ENCODE peak calls at places on chromosome 20, in nine cellular contexts. One of them, this sample, is unnamed.

GRCh38 chr20:43955244-43956191 is 40.9 kb downstream of the TOX2 start:
- DNase-seq in lower lobe of right lung: no peak
- DNase-seq in A549: peak
- DNase-seq in left ventricle myocardium inferior: no peak
- DNase-seq in RWPE1: peak
- DNase-seq in astrocyte of the cerebellum: peak
- DNase-seq in neural crest cell: no peak
- DNase-seq in cardiac muscle cell: no peak
- DNase-seq in HCT116: peak
- DNase-seq in this sample: peak

GRCh38 chr20:44805991-44806729 is 4.2 kb downstream of the RIMS4 start:
- DNase-seq in lower lobe of right lung: peak
- DNase-seq in A549: peak
- DNase-seq in left ventricle myocardium inferior: no peak
- DNase-seq in RWPE1: peak
- DNase-seq in astrocyte of the cerebellum: no peak
- DNase-seq in neural crest cell: peak
- DNase-seq in cardiac muscle cell: peak
- DNase-seq in HCT116: no peak
- DNase-seq in this sample: no peak

GRCh38 chr20:23367770-23368169 is 5.8 kb downstream of the GZF1 start:
- DNase-seq in lower lobe of right lung: no peak
- DNase-seq in A549: no peak
- DNase-seq in left ventricle myocardium inferior: no peak
- DNase-seq in RWPE1: peak
- DNase-seq in astrocyte of the cerebellum: no peak
- DNase-seq in neural crest cell: no peak
- DNase-seq in cardiac muscle cell: no peak
- DNase-seq in HCT116: no peak
- DNase-seq in this sample: no peak

GRCh38 chr20:1229541-1229940 is 3.7 kb downstream of the RAD21L1 start:
- DNase-seq in lower lobe of right lung: no peak
- DNase-seq in A549: no peak
- DNase-seq in left ventricle myocardium inferior: no peak
- DNase-seq in RWPE1: no peak
- DNase-seq in astrocyte of the cerebellum: no peak
- DNase-seq in neural crest cell: no peak
- DNase-seq in cardiac muscle cell: no peak
- DNase-seq in HCT116: no peak
- DNase-seq in this sample: no peak

GRCh38 chr20:56409521-56409920 is 2.5 kb upstream of the CASS4 start:
- DNase-seq in lower lobe of right lung: no peak
- DNase-seq in A549: no peak
- DNase-seq in left ventricle myocardium inferior: no peak
- DNase-seq in RWPE1: no peak
- DNase-seq in astrocyte of the cerebellum: no peak
- DNase-seq in neural crest cell: no peak
- DNase-seq in cardiac muscle cell: no peak
- DNase-seq in HCT116: no peak
- DNase-seq in this sample: no peak

GRCh38 chr20:44032583-44033138 is 118.0 kb downstream of the TOX2 start:
- DNase-seq in lower lobe of right lung: no peak
- DNase-seq in A549: no peak
- DNase-seq in left ventricle myocardium inferior: no peak
- DNase-seq in RWPE1: no peak
- DNase-seq in astrocyte of the cerebellum: no peak
- DNase-seq in neural crest cell: no peak
- DNase-seq in cardiac muscle cell: no peak
- DNase-seq in HCT116: no peak
- DNase-seq in this sample: no peak

GRCh38 chr20:11952621-11953020 is 34.9 kb downstream of the BTBD3 start:
- DNase-seq in lower lobe of right lung: no peak
- DNase-seq in A549: no peak
- DNase-seq in left ventricle myocardium inferior: no peak
- DNase-seq in RWPE1: no peak
- DNase-seq in astrocyte of the cerebellum: peak
- DNase-seq in neural crest cell: no peak
- DNase-seq in cardiac muscle cell: no peak
- DNase-seq in HCT116: no peak
- DNase-seq in this sample: no peak

GRCh38 chr20:63706852-63707557 is 771 bp downstream of the ARFRP1 start:
- DNase-seq in lower lobe of right lung: peak
- DNase-seq in A549: peak
- DNase-seq in left ventricle myocardium inferior: no peak
- DNase-seq in RWPE1: peak
- DNase-seq in astrocyte of the cerebellum: no peak
- DNase-seq in neural crest cell: no peak
- DNase-seq in cardiac muscle cell: peak
- DNase-seq in HCT116: no peak
- DNase-seq in this sample: peak

GRCh38 chr20:50572922-50573777 is 63.0 kb downstream of the PTPN1 start:
- DNase-seq in lower lobe of right lung: no peak
- DNase-seq in A549: no peak
- DNase-seq in left ventricle myocardium inferior: peak
- DNase-seq in RWPE1: no peak
- DNase-seq in astrocyte of the cerebellum: peak
- DNase-seq in neural crest cell: no peak
- DNase-seq in cardiac muscle cell: peak
- DNase-seq in HCT116: no peak
- DNase-seq in this sample: no peak

GRCh38 chr20:18404172-18404571 is 62.7 kb downstream of the DZANK1 start:
- DNase-seq in lower lobe of right lung: no peak
- DNase-seq in A549: no peak
- DNase-seq in left ventricle myocardium inferior: no peak
- DNase-seq in RWPE1: no peak
- DNase-seq in astrocyte of the cerebellum: peak
- DNase-seq in neural crest cell: no peak
- DNase-seq in cardiac muscle cell: no peak
- DNase-seq in HCT116: no peak
- DNase-seq in this sample: no peak

GRCh38 chr20:37757550-37757949 is 63.7 kb downstream of the CTNNBL1 start:
- DNase-seq in lower lobe of right lung: no peak
- DNase-seq in A549: no peak
- DNase-seq in left ventricle myocardium inferior: no peak
- DNase-seq in RWPE1: no peak
- DNase-seq in astrocyte of the cerebellum: no peak
- DNase-seq in neural crest cell: no peak
- DNase-seq in cardiac muscle cell: peak
- DNase-seq in HCT116: no peak
- DNase-seq in this sample: no peak
- TF ChIP-seq CTCF in lower lobe of right lung: no peak
- TF ChIP-seq CTCF in A549: no peak
- TF ChIP-seq CTCF in left ventricle myocardium inferior: peak
- TF ChIP-seq CTCF in RWPE1: no peak
- TF ChIP-seq CTCF in astrocyte of the cerebellum: peak
- TF ChIP-seq CTCF in neural crest cell: no peak
- TF ChIP-seq CTCF in cardiac muscle cell: no peak
- TF ChIP-seq CTCF in HCT116: no peak
- TF ChIP-seq CTCF in this sample: no peak

GRCh38 chr20:49098136-49098535 is 52.0 kb downstream of the CSE1L start:
- DNase-seq in lower lobe of right lung: no peak
- DNase-seq in A549: no peak
- DNase-seq in left ventricle myocardium inferior: no peak
- DNase-seq in RWPE1: no peak
- DNase-seq in astrocyte of the cerebellum: no peak
- DNase-seq in neural crest cell: no peak
- DNase-seq in cardiac muscle cell: no peak
- DNase-seq in HCT116: no peak
- DNase-seq in this sample: no peak
- TF ChIP-seq CTCF in lower lobe of right lung: no peak
- TF ChIP-seq CTCF in A549: no peak
- TF ChIP-seq CTCF in left ventricle myocardium inferior: no peak
- TF ChIP-seq CTCF in RWPE1: no peak
- TF ChIP-seq CTCF in astrocyte of the cerebellum: no peak
- TF ChIP-seq CTCF in neural crest cell: no peak
- TF ChIP-seq CTCF in cardiac muscle cell: no peak
- TF ChIP-seq CTCF in HCT116: no peak
- TF ChIP-seq CTCF in this sample: no peak

DNA sequence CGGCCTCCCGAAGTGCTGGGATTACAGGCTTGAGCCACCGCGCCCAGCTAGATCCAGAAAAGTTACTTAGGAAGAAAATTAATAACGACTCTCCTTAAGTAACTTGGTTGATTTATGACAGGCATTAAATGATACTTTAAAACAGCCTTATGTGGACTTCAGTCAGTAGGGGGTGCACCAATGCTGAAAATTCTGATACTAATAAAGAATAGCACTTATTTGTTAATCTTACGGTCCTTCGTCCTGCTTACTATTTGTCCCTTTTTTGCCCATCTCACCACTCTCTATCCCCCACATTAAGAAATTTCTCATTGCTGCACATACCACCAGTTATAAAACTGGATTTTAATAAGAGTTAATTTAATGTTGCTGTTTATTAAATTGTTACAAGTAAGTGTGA is 12.7 kb upstream of the PRELID3B start:
- DNase-seq in lower lobe of right lung: no peak
- DNase-seq in A549: peak
- DNase-seq in left ventricle myocardium inferior: no peak
- DNase-seq in RWPE1: no peak
- DNase-seq in astrocyte of the cerebellum: no peak
- DNase-seq in neural crest cell: no peak
- DNase-seq in cardiac muscle cell: no peak
- DNase-seq in HCT116: no peak
- DNase-seq in this sample: no peak
- TF ChIP-seq CTCF in lower lobe of right lung: peak
- TF ChIP-seq CTCF in A549: peak
- TF ChIP-seq CTCF in left ventricle myocardium inferior: peak
- TF ChIP-seq CTCF in RWPE1: peak
- TF ChIP-seq CTCF in astrocyte of the cerebellum: peak
- TF ChIP-seq CTCF in neural crest cell: peak
- TF ChIP-seq CTCF in cardiac muscle cell: peak
- TF ChIP-seq CTCF in HCT116: peak
- TF ChIP-seq CTCF in this sample: no peak

GRCh38 chr20:36528176-36528874 is 13.0 kb upstream of the MYL9 start:
- DNase-seq in lower lobe of right lung: no peak
- DNase-seq in A549: no peak
- DNase-seq in left ventricle myocardium inferior: no peak
- DNase-seq in RWPE1: no peak
- DNase-seq in astrocyte of the cerebellum: no peak
- DNase-seq in neural crest cell: no peak
- DNase-seq in cardiac muscle cell: no peak
- DNase-seq in HCT116: no peak
- DNase-seq in this sample: no peak

GRCh38 chr20:36527331-36528125 is 13.8 kb upstream of the MYL9 start:
- DNase-seq in lower lobe of right lung: no peak
- DNase-seq in A549: no peak
- DNase-seq in left ventricle myocardium inferior: no peak
- DNase-seq in RWPE1: no peak
- DNase-seq in astrocyte of the cerebellum: no peak
- DNase-seq in neural crest cell: no peak
- DNase-seq in cardiac muscle cell: no peak
- DNase-seq in HCT116: no peak
- DNase-seq in this sample: no peak

GRCh38 chr20:36528875-36529425 is 12.4 kb upstream of the MYL9 start:
- DNase-seq in lower lobe of right lung: no peak
- DNase-seq in A549: no peak
- DNase-seq in left ventricle myocardium inferior: no peak
- DNase-seq in RWPE1: no peak
- DNase-seq in astrocyte of the cerebellum: no peak
- DNase-seq in neural crest cell: no peak
- DNase-seq in cardiac muscle cell: no peak
- DNase-seq in HCT116: no peak
- DNase-seq in this sample: no peak

GRCh38 chr20:36525620-36526365 is 15.5 kb upstream of the MYL9 start:
- DNase-seq in lower lobe of right lung: no peak
- DNase-seq in A549: no peak
- DNase-seq in left ventricle myocardium inferior: no peak
- DNase-seq in RWPE1: no peak
- DNase-seq in astrocyte of the cerebellum: no peak
- DNase-seq in neural crest cell: no peak
- DNase-seq in cardiac muscle cell: no peak
- DNase-seq in HCT116: no peak
- DNase-seq in this sample: no peak

DNA sequence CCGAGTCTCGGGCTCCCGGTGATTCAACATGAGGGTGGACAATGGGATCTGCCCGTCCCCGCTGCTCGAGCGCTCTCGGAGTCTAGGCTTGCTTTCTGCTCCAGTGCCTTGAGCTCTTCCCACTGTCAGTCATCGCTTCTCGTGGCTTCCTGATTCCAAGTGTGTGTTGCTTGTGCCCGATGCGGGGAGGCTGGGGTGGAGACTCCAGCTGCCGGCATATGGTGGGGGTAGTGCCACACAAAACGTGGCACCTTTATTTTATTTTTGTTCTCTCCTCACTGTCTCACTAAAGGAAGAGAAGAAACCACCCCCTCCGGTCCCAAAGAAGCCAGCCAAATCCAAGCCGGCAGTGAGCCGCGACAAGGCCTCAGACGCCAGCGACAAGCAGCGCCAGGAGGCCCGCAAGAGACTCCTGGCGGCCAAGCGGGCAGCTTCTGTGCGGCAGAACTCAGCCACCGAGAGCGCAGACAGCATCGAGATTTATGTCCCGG is 14.8 kb upstream of the MYL9 start:
- DNase-seq in lower lobe of right lung: no peak
- DNase-seq in A549: no peak
- DNase-seq in left ventricle myocardium inferior: no peak
- DNase-seq in RWPE1: no peak
- DNase-seq in astrocyte of the cerebellum: no peak
- DNase-seq in neural crest cell: no peak
- DNase-seq in cardiac muscle cell: no peak
- DNase-seq in HCT116: no peak
- DNase-seq in this sample: no peak
- TF ChIP-seq CTCF in lower lobe of right lung: no peak
- TF ChIP-seq CTCF in A549: no peak
- TF ChIP-seq CTCF in left ventricle myocardium inferior: no peak
- TF ChIP-seq CTCF in RWPE1: no peak
- TF ChIP-seq CTCF in astrocyte of the cerebellum: no peak
- TF ChIP-seq CTCF in neural crest cell: no peak
- TF ChIP-seq CTCF in cardiac muscle cell: no peak
- TF ChIP-seq CTCF in HCT116: no peak
- TF ChIP-seq CTCF in this sample: no peak

DNA sequence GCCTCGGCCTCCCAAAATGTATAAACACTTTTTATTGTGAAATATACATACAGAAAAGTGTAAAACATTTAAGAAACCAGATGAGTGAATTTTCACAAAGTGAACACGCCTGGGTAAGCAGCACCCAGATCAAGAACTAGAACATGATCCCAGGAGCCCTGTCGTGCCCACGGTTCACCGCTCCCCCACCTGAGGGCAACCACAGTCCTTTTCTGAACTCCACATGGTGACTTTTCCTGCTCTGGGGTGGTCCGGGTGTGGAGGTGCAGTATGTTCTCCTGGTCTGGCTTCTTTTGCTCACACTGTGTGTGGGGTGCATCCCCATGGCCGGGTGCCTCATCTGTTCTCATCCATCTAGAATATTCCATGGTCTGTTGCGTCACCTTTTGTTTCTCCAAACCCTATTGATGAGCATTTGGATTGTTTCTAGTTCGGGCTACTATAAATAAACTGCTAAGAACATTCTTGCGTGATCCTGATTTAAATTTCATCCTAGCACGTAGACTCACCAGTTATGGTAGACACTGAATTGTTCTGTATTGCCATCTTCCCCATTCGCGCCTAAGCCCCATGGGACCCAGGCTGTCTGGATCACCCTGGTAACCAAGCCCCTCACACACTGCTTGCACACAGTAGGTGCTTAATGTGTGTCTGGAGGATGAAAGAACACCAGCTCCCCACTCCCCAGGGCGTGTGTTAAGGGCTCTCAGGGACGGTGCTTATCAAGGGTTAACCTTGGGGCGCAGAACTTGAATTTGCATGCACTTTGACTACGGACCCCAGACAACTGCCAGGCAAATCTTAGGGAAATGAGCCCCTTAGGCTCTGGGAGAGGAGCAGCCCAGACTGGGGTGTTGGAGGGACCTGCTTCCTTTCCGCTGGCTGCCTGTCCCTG is 56.2 kb downstream of the CTCFL start:
- DNase-seq in lower lobe of right lung: no peak
- DNase-seq in A549: no peak
- DNase-seq in left ventricle myocardium inferior: no peak
- DNase-seq in RWPE1: no peak
- DNase-seq in astrocyte of the cerebellum: no peak
- DNase-seq in neural crest cell: no peak
- DNase-seq in cardiac muscle cell: no peak
- DNase-seq in HCT116: no peak
- DNase-seq in this sample: no peak
- TF ChIP-seq CTCF in lower lobe of right lung: no peak
- TF ChIP-seq CTCF in A549: no peak
- TF ChIP-seq CTCF in left ventricle myocardium inferior: no peak
- TF ChIP-seq CTCF in RWPE1: no peak
- TF ChIP-seq CTCF in astrocyte of the cerebellum: no peak
- TF ChIP-seq CTCF in neural crest cell: no peak
- TF ChIP-seq CTCF in cardiac muscle cell: no peak
- TF ChIP-seq CTCF in HCT116: no peak
- TF ChIP-seq CTCF in this sample: no peak

This sample was measured in natural killer cell.